ENCODE peak calls at places on chromosomes 13 and 19, in six cellular contexts. One of them, this sample, is unnamed.

GRCh38 chr13:40102854-40103253 is 447.4 kb downstream of the COG6 start:
- DNase-seq in activated CD4-positive, CD25-positive, alpha-beta regulatory T cell: peak; percentile 76
- DNase-seq in uterus: peak; percentile 32
- DNase-seq in right atrium auricular region: no peak
- DNase-seq in KG1: no peak
- DNase-seq in endothelial cell: no peak
- DNase-seq in this sample: no peak

GRCh38 chr13:23372264-23372905 is 61.1 kb downstream of the SACS start:
- DNase-seq in activated CD4-positive, CD25-positive, alpha-beta regulatory T cell: no peak
- DNase-seq in uterus: no peak
- DNase-seq in right atrium auricular region: no peak
- DNase-seq in KG1: no peak
- DNase-seq in endothelial cell: no peak
- DNase-seq in this sample: no peak

GRCh38 chr13:25501231-25501630 is 129.5 kb downstream of the ATP8A2 start:
- DNase-seq in activated CD4-positive, CD25-positive, alpha-beta regulatory T cell: no peak
- DNase-seq in uterus: no peak
- DNase-seq in right atrium auricular region: no peak
- DNase-seq in KG1: no peak
- DNase-seq in endothelial cell: no peak
- DNase-seq in this sample: no peak

GRCh38 chr13:105616313-105617075 is 919.0 kb downstream of the EFNB2 start:
- DNase-seq in activated CD4-positive, CD25-positive, alpha-beta regulatory T cell: no peak
- DNase-seq in uterus: no peak
- DNase-seq in right atrium auricular region: no peak
- DNase-seq in KG1: no peak
- DNase-seq in endothelial cell: no peak
- DNase-seq in this sample: no peak

GRCh38 chr13:37313383-37313782 is 207.9 kb upstream of the CSNK1A1L start:
- DNase-seq in activated CD4-positive, CD25-positive, alpha-beta regulatory T cell: no peak
- DNase-seq in uterus: no peak
- DNase-seq in right atrium auricular region: no peak
- DNase-seq in KG1: no peak
- DNase-seq in endothelial cell: no peak
- DNase-seq in this sample: no peak

GRCh38 chr13:83153833-83154232 is 728.4 kb downstream of the SLITRK1 start:
- DNase-seq in activated CD4-positive, CD25-positive, alpha-beta regulatory T cell: no peak
- DNase-seq in uterus: no peak
- DNase-seq in right atrium auricular region: no peak
- DNase-seq in KG1: peak; percentile 38
- DNase-seq in endothelial cell: no peak
- DNase-seq in this sample: no peak

GRCh38 chr19:32814046-32814445 is 55.5 kb downstream of the SLC7A9 start:
- DNase-seq in activated CD4-positive, CD25-positive, alpha-beta regulatory T cell: no peak
- DNase-seq in uterus: no peak
- DNase-seq in right atrium auricular region: no peak
- DNase-seq in KG1: no peak
- DNase-seq in endothelial cell: no peak
- DNase-seq in this sample: no peak

GRCh38 chr19:38264486-38265212 is at the start of gene SPINT2:
- DNase-seq in activated CD4-positive, CD25-positive, alpha-beta regulatory T cell: no peak
- DNase-seq in uterus: no peak
- DNase-seq in right atrium auricular region: no peak
- DNase-seq in KG1: peak; percentile 71
- DNase-seq in endothelial cell: peak; percentile 67
- DNase-seq in this sample: no peak

GRCh38 chr13:28753208-28753892 is 34.6 kb upstream of the SLC46A3 start:
- DNase-seq in activated CD4-positive, CD25-positive, alpha-beta regulatory T cell: no peak
- DNase-seq in uterus: no peak
- DNase-seq in right atrium auricular region: peak; percentile 75
- DNase-seq in KG1: no peak
- DNase-seq in endothelial cell: no peak
- DNase-seq in this sample: peak; percentile 77

GRCh38 chr19:46821512-46822359 is 28.9 kb downstream of the AP2S1 start:
- DNase-seq in activated CD4-positive, CD25-positive, alpha-beta regulatory T cell: no peak
- DNase-seq in uterus: no peak
- DNase-seq in right atrium auricular region: no peak
- DNase-seq in KG1: no peak
- DNase-seq in endothelial cell: no peak
- DNase-seq in this sample: no peak

GRCh38 chr13:20489185-20489820 is 36.4 kb downstream of the CRYL1 start:
- DNase-seq in activated CD4-positive, CD25-positive, alpha-beta regulatory T cell: no peak
- DNase-seq in uterus: no peak
- DNase-seq in right atrium auricular region: no peak
- DNase-seq in KG1: no peak
- DNase-seq in endothelial cell: no peak
- DNase-seq in this sample: no peak

GRCh38 chr13:20412761-20413355 is 112.8 kb downstream of the CRYL1 start:
- DNase-seq in activated CD4-positive, CD25-positive, alpha-beta regulatory T cell: no peak
- DNase-seq in uterus: no peak
- DNase-seq in right atrium auricular region: no peak
- DNase-seq in KG1: no peak
- DNase-seq in endothelial cell: no peak
- DNase-seq in this sample: no peak

GRCh38 chr19:30546332-30546731 is 174.1 kb downstream of the ZNF536 start:
- DNase-seq in activated CD4-positive, CD25-positive, alpha-beta regulatory T cell: no peak
- DNase-seq in uterus: no peak
- DNase-seq in right atrium auricular region: no peak
- DNase-seq in KG1: no peak
- DNase-seq in endothelial cell: no peak
- DNase-seq in this sample: no peak

GRCh38 chr13:26473571-26474230 is 83.8 kb upstream of the WASF3 start:
- DNase-seq in activated CD4-positive, CD25-positive, alpha-beta regulatory T cell: no peak
- DNase-seq in uterus: no peak
- DNase-seq in right atrium auricular region: peak; percentile 18
- DNase-seq in KG1: no peak
- DNase-seq in endothelial cell: no peak
- DNase-seq in this sample: no peak

GRCh38 chr19:49333426-49334288 is 1.5 kb upstream of the CD37 start:
- DNase-seq in activated CD4-positive, CD25-positive, alpha-beta regulatory T cell: no peak
- DNase-seq in uterus: no peak
- DNase-seq in right atrium auricular region: no peak
- DNase-seq in KG1: peak; percentile 26
- DNase-seq in endothelial cell: no peak
- DNase-seq in this sample: peak; percentile 67

GRCh38 chr19:8695501-8695900 is 3.1 kb downstream of the ACTL9 start:
- DNase-seq in activated CD4-positive, CD25-positive, alpha-beta regulatory T cell: no peak
- DNase-seq in uterus: no peak
- DNase-seq in right atrium auricular region: no peak
- DNase-seq in KG1: no peak
- DNase-seq in endothelial cell: no peak
- DNase-seq in this sample: no peak

GRCh38 chr13:29359181-29359580 is 236.3 kb downstream of the SLC7A1 start:
- DNase-seq in activated CD4-positive, CD25-positive, alpha-beta regulatory T cell: no peak
- DNase-seq in uterus: no peak
- DNase-seq in right atrium auricular region: no peak
- DNase-seq in KG1: no peak
- DNase-seq in endothelial cell: no peak
- DNase-seq in this sample: no peak

GRCh38 chr13:72970301-72970880 is 88.4 kb upstream of the KLF5 start:
- DNase-seq in activated CD4-positive, CD25-positive, alpha-beta regulatory T cell: no peak
- DNase-seq in uterus: no peak
- DNase-seq in right atrium auricular region: no peak
- DNase-seq in KG1: no peak
- DNase-seq in endothelial cell: no peak
- DNase-seq in this sample: no peak

This sample was measured in coronary artery.